ENCODE peak calls at places on chromosomes 4 and X, in six cellular contexts. Y, A, E, N, D and S are unnamed samples.

GRCh38 chrX:118345045-118345400 is 883 bp upstream of the WDR44 start:
- DNase-seq in A (no peak), Y (no peak), N (no peak), D (no peak), E (no peak), S (no peak)

GRCh38 chrX:1485033-1485432 is 32.3 kb upstream of the ASMTL start:
- DNase-seq in D (no peak), E (no peak), A (no peak), Y (no peak), N (no peak), S (no peak)

GRCh38 chrX:12802741-12803140 is 11.5 kb downstream of the PRPS2 start:
- DNase-seq in D (no peak), E (no peak), A (no peak), Y (no peak), N (no peak), S (no peak)

GRCh38 chrX:153750126-153750774 is 13.8 kb upstream of the PLXNB3 start:
- DNase-seq in A (no peak), E (no peak), D (no peak), N (no peak), Y (no peak), S (no peak)

GRCh38 chrX:19462231-19462630 is 53.1 kb downstream of the MAP3K15 start:
- DNase-seq in D (no peak), Y (no peak), E (no peak), N (no peak), A (no peak), S (no peak)

GRCh38 chr4:169376421-169376820 is 105.7 kb upstream of the SH3RF1 start:
- DNase-seq in E (no peak), A (no peak), D (no peak), Y (no peak), N (no peak), S (no peak)

GRCh38 chr4:159006202-159006601 is 96.7 kb upstream of the RAPGEF2 start:
- DNase-seq in D (no peak), Y (no peak), A (peak; percentile 84), E (peak; percentile 55), N (peak; percentile 84), S (no peak)

GRCh38 chr4:141046255-141046654 is 87.0 kb downstream of the RNF150 start:
- DNase-seq in A (peak; percentile 59), E (peak; percentile 97), D (no peak), N (peak; percentile 57), Y (no peak), S (no peak)

GRCh38 chr4:143375326-143376073 is 38.8 kb downstream of the GAB1 start:
- DNase-seq in Y (peak; percentile 26), D (no peak), A (no peak), N (peak; percentile 27), E (no peak), S (no peak)

GRCh38 chrX:104659037-104659744 is 93.2 kb downstream of the IL1RAPL2 start:
- DNase-seq in Y (no peak), N (no peak), D (no peak), A (peak; percentile 11), E (no peak), S (no peak)

GRCh38 chr4:163911891-163912290 is 417.4 kb downstream of the TMA16 start:
- DNase-seq in N (no peak), E (no peak), A (no peak), Y (no peak), D (no peak), S (no peak)

GRCh38 chrX:110036162-110037033 is 33.5 kb downstream of the TMEM164 start:
- DNase-seq in D (no peak), E (no peak), Y (no peak), N (no peak), A (no peak), S (no peak)

GRCh38 chr4:71147261-71147660 is 153.8 kb downstream of the DCK start:
- DNase-seq in Y (no peak), D (no peak), N (no peak), E (no peak), A (no peak), S (no peak)

GRCh38 chr4:160353548-160353947 is 1250.7 kb downstream of the RAPGEF2 start:
- DNase-seq in A (no peak), Y (no peak), N (no peak), D (no peak), E (no peak), S (no peak)

GRCh38 chrX:57977992-57978391 is 67.7 kb upstream of the ZXDA start:
- DNase-seq in N (no peak), Y (no peak), A (no peak), E (no peak), D (no peak), S (no peak)

GRCh38 chrX:112642349-112642748 is 37.4 kb downstream of the LHFPL1 start:
- DNase-seq in Y (peak; percentile 31), E (peak; percentile 21), D (peak; percentile 2), A (peak; percentile 19), N (peak; percentile 24), S (peak; percentile 59)

GRCh38 chrX:17403231-17403691 is 28.3 kb downstream of the NHS start:
- DNase-seq in Y (no peak), E (no peak), N (peak; percentile 60), D (no peak), A (no peak), S (no peak)

GRCh38 chrX:154979671-154980070 is 42.9 kb downstream of the F8 start:
- DNase-seq in N (no peak), E (no peak), Y (no peak), D (no peak), A (no peak), S (no peak)

GRCh38 chrX:56498756-56499155 is 64.7 kb upstream of the UBQLN2 start:
- DNase-seq in E (no peak), Y (no peak), D (no peak), A (no peak), N (no peak), S (no peak)

GRCh38 chr4:182861346-182861745 is 55.8 kb downstream of the DCTD start:
- DNase-seq in N (no peak), E (no peak), D (no peak), Y (no peak), A (no peak), S (no peak)

GRCh38 chrX:141405486-141405877 is 163.2 kb upstream of the SPANXC start:
- DNase-seq in A (peak; percentile 48), Y (no peak), D (no peak), N (peak; percentile 23), E (no peak), S (no peak)

GRCh38 chrX:76433219-76433618 is 5.7 kb downstream of the MAGEE1 start:
- DNase-seq in D (no peak), A (no peak), E (no peak), N (no peak), Y (no peak), S (no peak)

GRCh38 chrX:19388064-19388679 is 44.4 kb downstream of the PDHA1 start:
- DNase-seq in E (no peak), N (no peak), D (no peak), Y (no peak), A (no peak), S (no peak)

GRCh38 chrX:53223068-53223693 is 1.8 kb downstream of the KDM5C start:
- DNase-seq in D (no peak), N (no peak), Y (no peak), E (no peak), A (no peak), S (peak; percentile 12)

GRCh38 chr4:158810487-158811215 is 41.8 kb downstream of the FNIP2 start:
- DNase-seq in A (peak; percentile 74), E (peak; percentile 96), N (peak; percentile 83), Y (no peak), D (no peak), S (no peak)

GRCh38 chr4:172986114-172986513 is 182.5 kb upstream of the GALNT7 start:
- DNase-seq in D (no peak), N (no peak), Y (no peak), A (no peak), E (no peak), S (no peak)

GRCh38 chrX:49243166-49243565 is 7.9 kb downstream of the CCDC22 start:
- DNase-seq in D (no peak), N (no peak), A (no peak), Y (no peak), E (no peak), S (no peak)

GRCh38 chr4:37584087-37584486 is 102.1 kb downstream of the RELL1 start:
- DNase-seq in Y (no peak), N (no peak), D (no peak), E (no peak), A (no peak), S (no peak)

GRCh38 chr4:185656467-185656890 is 121.2 kb upstream of the PDLIM3 start:
- DNase-seq in N (peak; percentile 66), A (no peak), D (no peak), E (peak; percentile 28), Y (no peak), S (no peak)

GRCh38 chrX:13201605-13202219 is 118.1 kb downstream of the ATXN3L start:
- DNase-seq in D (no peak), A (no peak), N (no peak), E (no peak), Y (no peak), S (no peak)

GRCh38 chr4:94463771-94464170 is 12.0 kb downstream of the PDLIM5 start:
- DNase-seq in A (no peak), Y (no peak), E (no peak), D (no peak), N (no peak), S (no peak)

GRCh38 chr4:62512271-62512670 is 1312.1 kb downstream of the ADGRL3 start:
- DNase-seq in N (no peak), D (no peak), E (no peak), A (no peak), Y (no peak), S (no peak)

GRCh38 chr4:82851902-82852750 is 38.8 kb downstream of the SEC31A start:
- DNase-seq in Y (no peak), N (peak; percentile 33), D (no peak), A (peak; percentile 5), E (no peak), S (peak; percentile 52)

GRCh38 chr4:79882806-79883205 is 190.2 kb downstream of the ANTXR2 start:
- DNase-seq in Y (no peak), D (no peak), A (no peak), N (no peak), E (no peak), S (no peak)

GRCh38 chr4:87093443-87094123 is 126.8 kb downstream of the KLHL8 start:
- DNase-seq in Y (peak; percentile 43), A (peak; percentile 69), E (no peak), N (peak; percentile 45), D (peak; percentile 14), S (peak; percentile 51)

GRCh38 chr4:138908134-138908533 is 107.4 kb upstream of the NOCT start:
- DNase-seq in D (no peak), N (no peak), E (no peak), A (no peak), Y (no peak), S (no peak)